ENCODE peak calls at places on chromosome 15, in six cellular contexts. Y is ovary; D is uterus; I is right lobe of liver; P is CD8-positive, alpha-beta T cell; K is CD4-positive, CD25-positive, alpha-beta regulatory T cell. R is an unnamed sample. For H3K9me3 and H3K27me3, the result is how much of the 10 kb centered on the place peaks cover.

GRCh38 chr15:77557178-77557960 is 75.3 kb downstream of the LINGO1 start:
- DNase-seq in Y (no peak), D (no peak), I (no peak), P (no peak), K (no peak), R (peak)

GRCh38 chr15:65921780-65922179 is 52.5 kb downstream of the RAB11A start:
- DNase-seq in Y (no peak), D (no peak), I (no peak), P (no peak), K (no peak), R (no peak)

GRCh38 chr15:55742927-55743614 is at the start of gene PRTG:
- DNase-seq in Y (peak), D (peak), I (peak), P (no peak), K (no peak), R (peak)

GRCh38 chr15:60070838-60071493 is 66.9 kb downstream of the FOXB1 start:
- DNase-seq in Y (no peak), D (no peak), I (no peak), P (no peak), K (no peak), R (no peak)

GRCh38 chr15:44328135-44328534 is 39.6 kb downstream of the GOLM2 start:
- DNase-seq in Y (no peak), D (no peak), I (no peak), P (no peak), K (no peak), R (no peak)

GRCh38 chr15:88791637-88792036 is 11.6 kb upstream of the ACAN start:
- DNase-seq in Y (no peak), D (no peak), I (no peak), P (no peak), K (no peak), R (no peak)

GRCh38 chr15:90340345-90340744 is 11.7 kb upstream of the ZNF774 start:
- DNase-seq in Y (no peak), D (no peak), I (no peak), P (no peak), K (no peak), R (no peak)

GRCh38 chr15:38201714-38202113 is 50.9 kb upstream of the SPRED1 start:
- DNase-seq in Y (no peak), D (no peak), I (no peak), P (no peak), K (no peak), R (no peak)

GRCh38 chr15:88800026-88800425 is 3.2 kb upstream of the ACAN start:
- DNase-seq in Y (no peak), D (no peak), I (no peak), P (no peak), K (no peak), R (no peak)

GRCh38 chr15:66294157-66294931 is 976 bp downstream of the DIS3L start:
- DNase-seq in Y (no peak), D (peak), I (no peak), P (no peak), K (peak), R (no peak)

GRCh38 chr15:70799667-70800450 is 36.5 kb upstream of the UACA start:
- DNase-seq in Y (no peak), D (no peak), I (peak), P (no peak), K (no peak), R (no peak)

GRCh38 chr15:59349715-59350420 is 22.8 kb downstream of the MYO1E start:
- DNase-seq in Y (peak), D (peak), I (no peak), P (no peak), K (peak), R (no peak)

GRCh38 chr15:85588657-85589056 is 206.1 kb downstream of the KLHL25 start:
- DNase-seq in Y (no peak), D (no peak), I (no peak), P (no peak), K (no peak), R (no peak)

GRCh38 chr15:83626171-83626802 is 27.6 kb upstream of the ADAMTSL3 start:
- DNase-seq in Y (no peak), D (no peak), I (no peak), P (no peak), K (no peak), R (no peak)

GRCh38 chr15:82122754-82123400 is 77.1 kb upstream of the MEX3B start:
- DNase-seq in Y (peak), D (peak), I (no peak), P (no peak), K (no peak), R (no peak)

GRCh38 chr15:90322531-90322930 is 29.6 kb upstream of the ZNF774 start:
- DNase-seq in Y (no peak), D (no peak), I (no peak), P (no peak), K (no peak), R (no peak)

GRCh38 chr15:39583586-39584265 is 2.8 kb downstream of the THBS1 start:
- DNase-seq in Y (peak), D (no peak), I (no peak), P (no peak), K (peak), R (no peak)

GRCh38 chr15:69623521-69624513 is 171.2 kb downstream of the RPLP1 start:
- DNase-seq in Y (no peak), D (no peak), I (peak), P (no peak), K (no peak), R (no peak)

GRCh38 chr15:98812711-98813441 is 164.5 kb downstream of the IGF1R start:
- DNase-seq in Y (no peak), D (no peak), I (no peak), P (no peak), K (no peak), R (no peak)

GRCh38 chr15:98817745-98818144 is 169.4 kb downstream of the IGF1R start:
- DNase-seq in Y (no peak), D (no peak), I (no peak), P (no peak), K (no peak), R (no peak)

GRCh38 chr15:98809273-98809672 is 160.9 kb downstream of the IGF1R start:
- DNase-seq in Y (no peak), D (no peak), I (no peak), P (no peak), K (no peak), R (peak)

GRCh38 chr15:98815207-98815606 is 166.9 kb downstream of the IGF1R start:
- DNase-seq in Y (no peak), D (no peak), I (no peak), P (no peak), K (no peak), R (no peak)

DNA sequence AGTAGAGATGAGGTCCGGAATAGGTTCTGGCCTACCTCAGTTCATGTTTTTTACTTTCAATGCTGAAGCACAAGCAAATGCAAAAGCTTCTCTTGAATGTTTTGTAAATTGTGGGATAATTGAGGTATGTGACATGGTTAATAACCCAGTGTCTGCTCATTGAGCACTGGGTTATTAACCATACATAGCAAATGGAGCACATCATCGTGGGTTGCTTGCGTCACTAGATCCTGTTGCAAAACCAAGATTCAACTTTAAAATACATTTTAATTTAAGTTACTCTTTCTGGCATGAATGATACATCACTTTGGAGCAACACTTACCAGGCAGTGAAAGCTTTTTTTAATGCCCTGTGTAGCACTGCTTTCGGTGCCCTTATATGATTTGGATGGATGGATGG is 165.6 kb downstream of the IGF1R start:
- DNase-seq in Y (no peak), D (no peak), I (no peak), P (no peak), K (no peak), R (no peak)
- H3K9me3 ChIP-seq in Y (under half), D (under half), I (under half), P (under half), K (under half), R (under half)

DNA sequence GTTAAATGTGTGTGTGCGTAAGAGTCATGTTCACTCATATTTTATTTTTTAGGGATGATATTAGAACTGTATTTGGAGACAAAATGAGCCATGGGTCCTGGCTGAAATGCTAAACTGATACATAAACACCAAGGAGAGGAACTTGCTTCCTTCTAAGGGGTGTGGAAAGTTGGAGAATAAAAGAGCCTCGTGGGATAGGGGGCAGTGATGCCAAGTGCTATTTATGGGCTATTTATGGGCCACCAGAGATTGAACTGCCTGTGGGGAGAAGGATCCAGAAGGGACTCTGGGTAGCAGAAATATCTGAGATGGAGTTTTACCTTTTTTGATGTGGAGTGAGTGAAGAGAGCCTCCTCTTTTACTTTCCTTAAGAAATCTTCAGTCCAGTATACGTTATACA is 1.8 kb upstream of the ARNT2 start:
- DNase-seq in Y (no peak), D (no peak), I (no peak), P (no peak), K (no peak), R (no peak)
- H3K27me3 ChIP-seq in Y (under half), D (under half), I (under half), P (under half), K (under half), R (under half)

DNA sequence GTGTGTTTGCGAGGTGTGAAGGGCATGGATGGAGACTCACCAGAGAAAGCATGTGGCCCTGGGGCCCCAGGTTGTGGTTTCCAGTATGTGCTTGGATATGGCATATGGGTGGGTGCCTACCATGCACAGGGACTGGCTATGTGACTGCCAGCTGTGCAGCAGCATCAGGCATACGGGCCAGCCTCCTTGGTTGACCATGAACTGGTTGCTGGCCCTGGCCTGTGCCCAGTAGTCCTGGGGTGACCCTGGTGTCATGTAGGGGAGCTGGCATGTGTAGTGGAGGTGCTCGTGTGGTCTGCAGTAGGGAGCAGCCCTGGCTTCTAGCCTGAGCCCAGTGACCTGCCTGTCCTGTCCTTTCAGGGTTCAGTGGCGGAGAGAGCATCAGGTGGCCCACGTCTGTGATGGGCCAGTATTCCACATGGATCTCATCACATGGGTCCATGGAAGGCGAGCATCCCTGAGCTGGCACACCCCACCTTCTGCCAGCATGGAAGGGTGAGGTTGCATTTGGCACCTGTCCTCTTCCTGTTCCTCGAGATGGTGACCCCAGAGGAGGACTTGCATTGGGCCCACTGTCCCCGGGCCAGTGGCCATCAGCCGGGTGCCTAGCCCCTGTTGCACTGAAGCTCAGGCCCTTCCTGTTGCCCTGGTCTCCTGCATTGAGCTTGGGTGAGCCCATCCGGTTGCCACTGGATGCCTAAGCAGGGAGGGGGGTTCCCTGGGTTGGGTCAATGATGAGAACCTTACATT is 229.0 kb downstream of the SNRPN start:
- DNase-seq in Y (peak), D (no peak), I (peak), P (no peak), K (no peak), R (no peak)
- H3K9me3 ChIP-seq in Y (under half), D (under half), I (under half), P (under half), K (half or more), R (under half)

GRCh38 chr15:72106068-72106467 is 11.9 kb downstream of the MYO9A start:
- DNase-seq in Y (no peak), D (no peak), I (no peak), P (no peak), K (no peak), R (no peak)
- H3K27me3 ChIP-seq in Y (under half), D (under half), I (under half), P (under half), K (under half), R (under half)

DNA sequence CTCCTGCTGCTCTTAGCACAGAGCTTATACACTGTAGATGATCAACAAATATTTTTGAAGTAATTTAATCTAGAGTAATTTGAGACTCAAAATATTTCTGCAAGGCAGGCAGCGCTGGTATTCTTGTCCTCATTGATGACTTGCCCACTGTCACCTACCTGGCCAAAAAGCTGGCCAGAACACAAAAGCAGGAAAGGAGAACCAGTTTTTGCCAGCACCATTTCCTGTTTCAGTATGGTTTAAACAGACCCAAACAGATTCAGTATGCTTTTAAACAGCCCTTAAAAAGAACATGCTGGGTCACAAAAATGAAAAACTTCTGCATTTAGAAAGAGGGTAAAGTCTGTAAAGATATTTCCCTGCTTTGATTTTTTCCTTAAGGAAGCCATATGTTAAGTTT is 42.3 kb upstream of the ZNF280D start:
- DNase-seq in Y (no peak), D (no peak), I (no peak), P (no peak), K (peak), R (no peak)
- H3K9me3 ChIP-seq in Y (under half), D (under half), I (under half), P (under half), K (under half), R (under half)

R was measured in heart right ventricle.